ENCODE peak calls at places on chromosome 3, in seven cellular contexts. B is PC-3, M is pancreas, J is transverse colon, A is H9, L is SJSA1, Y is GM23248. V is an unnamed sample. For H3K4me1, the result is how much of the 10 kb centered on the place peaks cover.

GRCh38 chr3:43691120-43692002 is 623 bp downstream of the ABHD5 start:
- DNase-seq in B (peak), M (peak), J (peak), A (peak), L (peak), Y (peak), V (peak)

GRCh38 chr3:27166888-27167287 is 202.3 kb downstream of the NEK10 start:
- DNase-seq in B (peak), M (no peak), J (no peak), A (no peak), L (peak), Y (peak), V (no peak)

GRCh38 chr3:7382293-7383033 is 521.5 kb downstream of the GRM7 start:
- DNase-seq in B (no peak), M (peak), J (no peak), A (no peak), L (no peak), Y (no peak), V (peak)

GRCh38 chr3:8341853-8342252 is 159.8 kb upstream of the LMCD1 start:
- DNase-seq in B (peak), M (no peak), J (no peak), A (no peak), L (no peak), Y (no peak), V (no peak)

GRCh38 chr3:81195483-81195882 is 566.0 kb downstream of the GBE1 start:
- DNase-seq in B (peak), M (no peak), J (no peak), A (no peak), L (no peak), Y (peak), V (no peak)

GRCh38 chr3:66671348-66671747 is 170.5 kb upstream of the LRIG1 start:
- DNase-seq in B (no peak), M (no peak), J (no peak), A (no peak), L (no peak), Y (no peak), V (no peak)

GRCh38 chr3:110261141-110261540 is 810.5 kb upstream of the NECTIN3 start:
- DNase-seq in B (no peak), M (no peak), J (no peak), A (no peak), L (no peak), Y (no peak), V (no peak)

GRCh38 chr3:178603735-178604134 is 67.5 kb downstream of the KCNMB2 start:
- DNase-seq in B (no peak), M (no peak), J (no peak), A (no peak), L (no peak), Y (no peak), V (no peak)

GRCh38 chr3:15097889-15098288 is 1.1 kb downstream of the RBSN start:
- DNase-seq in B (peak), M (no peak), J (no peak), A (no peak), L (no peak), Y (peak), V (no peak)

GRCh38 chr3:145251311-145251710 is 909.7 kb downstream of the PLOD2 start:
- DNase-seq in B (no peak), M (no peak), J (no peak), A (no peak), L (no peak), Y (no peak), V (no peak)

GRCh38 chr3:51538115-51538458 is 432 bp upstream of the RAD54L2 start:
- DNase-seq in B (peak), M (peak), J (no peak), A (peak), L (no peak), Y (peak), V (no peak)

GRCh38 chr3:111373861-111374260 is 168.1 kb upstream of the CD96 start:
- DNase-seq in B (peak), M (no peak), J (no peak), A (no peak), L (no peak), Y (peak), V (no peak)

GRCh38 chr3:113795693-113796092 is 42.9 kb upstream of the GRAMD1C start:
- DNase-seq in B (no peak), M (no peak), J (no peak), A (no peak), L (no peak), Y (no peak), V (no peak)

GRCh38 chr3:186021673-186022362 is 84.0 kb upstream of the TRA2B start:
- DNase-seq in B (peak), M (no peak), J (no peak), A (no peak), L (peak), Y (peak), V (no peak)

GRCh38 chr3:52503788-52504424 is 8.8 kb downstream of the STAB1 start:
- DNase-seq in B (no peak), M (peak), J (no peak), A (no peak), L (no peak), Y (no peak), V (no peak)

GRCh38 chr3:10136426-10137005 is 5.1 kb upstream of the VHL start:
- DNase-seq in B (no peak), M (no peak), J (no peak), A (no peak), L (no peak), Y (no peak), V (no peak)

GRCh38 chr3:197711973-197712707 is 24.6 kb downstream of the RUBCN start:
- DNase-seq in B (peak), M (peak), J (peak), A (peak), L (peak), Y (peak), V (peak)

GRCh38 chr3:27758083-27758482 is 36.0 kb upstream of the EOMES start:
- DNase-seq in B (peak), M (no peak), J (no peak), A (no peak), L (no peak), Y (peak), V (no peak)

GRCh38 chr3:95567346-95567745 is 1247.0 kb upstream of the EPHA6 start:
- DNase-seq in B (no peak), M (no peak), J (no peak), A (peak), L (no peak), Y (no peak), V (no peak)

GRCh38 chr3:42979044-42979962 is at the start of gene GASK1A:
- DNase-seq in B (peak), M (peak), J (peak), A (peak), L (no peak), Y (peak), V (peak)

GRCh38 chr3:166785851-166786250 is 594.2 kb downstream of the ZBBX start:
- DNase-seq in B (peak), M (no peak), J (no peak), A (no peak), L (no peak), Y (no peak), V (no peak)

GRCh38 chr3:124764746-124765145 is 34.5 kb downstream of the UMPS start:
- DNase-seq in B (no peak), M (no peak), J (no peak), A (no peak), L (no peak), Y (no peak), V (no peak)

GRCh38 chr3:171494457-171495109 is 34.4 kb upstream of the TNIK start:
- DNase-seq in B (no peak), M (no peak), J (no peak), A (no peak), L (no peak), Y (no peak), V (no peak)

GRCh38 chr3:73621388-73621787 is 3.4 kb downstream of the PDZRN3 start:
- DNase-seq in B (no peak), M (no peak), J (no peak), A (no peak), L (no peak), Y (peak), V (peak)

GRCh38 chr3:186938716-186939115 is 8.4 kb downstream of the ST6GAL1 start:
- DNase-seq in B (no peak), M (no peak), J (no peak), A (no peak), L (no peak), Y (no peak), V (no peak)

GRCh38 chr3:13346481-13347389 is 73.4 kb downstream of the NUP210 start:
- DNase-seq in B (no peak), M (no peak), J (peak), A (peak), L (no peak), Y (no peak), V (no peak)

GRCh38 chr3:126149960-126150515 is 30.3 kb downstream of the ALDH1L1 start:
- DNase-seq in B (no peak), M (no peak), J (no peak), A (no peak), L (no peak), Y (no peak), V (no peak)

GRCh38 chr3:23900744-23901143 is 16.0 kb downstream of the NKIRAS1 start:
- DNase-seq in B (no peak), M (no peak), J (no peak), A (no peak), L (no peak), Y (peak), V (no peak)

GRCh38 chr3:179897241-179897640 is 139.5 kb downstream of the PEX5L start:
- DNase-seq in B (no peak), M (no peak), J (no peak), A (no peak), L (no peak), Y (no peak), V (no peak)

GRCh38 chr3:173396191-173397041 is 1.1 kb upstream of the NLGN1 start:
- DNase-seq in B (no peak), M (no peak), J (no peak), A (peak), L (no peak), Y (peak), V (peak)

GRCh38 chr3:69649713-69650419 is 89.4 kb upstream of the MITF start:
- DNase-seq in B (peak), M (no peak), J (no peak), A (no peak), L (no peak), Y (peak), V (no peak)

DNA sequence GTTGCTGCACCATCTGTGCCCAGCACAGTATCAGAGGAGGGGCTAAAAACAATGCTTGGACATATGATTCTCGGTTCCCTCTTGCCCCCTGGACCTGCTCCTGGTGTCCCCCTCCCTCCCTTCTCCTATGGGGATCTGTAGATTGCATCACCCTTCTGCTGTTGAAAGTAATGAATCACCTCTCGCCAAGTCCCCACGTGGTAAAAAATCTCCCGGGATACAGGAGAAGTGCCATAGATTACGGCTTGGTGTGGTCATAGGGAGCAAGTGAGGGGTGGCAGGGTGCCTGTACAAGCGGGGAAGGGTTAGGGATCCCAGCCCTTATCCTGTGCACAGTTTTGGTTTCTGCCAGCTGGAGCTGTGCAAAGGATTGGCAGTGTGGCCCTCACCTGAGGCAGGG is 37.7 kb downstream of the AMOTL2 start:
- DNase-seq in B (no peak), M (no peak), J (no peak), A (no peak), L (no peak), Y (peak), V (no peak)
- H3K4me1 ChIP-seq in B (under half), M (under half), J (under half), A (under half), L (under half), Y (half or more), V (under half)

DNA sequence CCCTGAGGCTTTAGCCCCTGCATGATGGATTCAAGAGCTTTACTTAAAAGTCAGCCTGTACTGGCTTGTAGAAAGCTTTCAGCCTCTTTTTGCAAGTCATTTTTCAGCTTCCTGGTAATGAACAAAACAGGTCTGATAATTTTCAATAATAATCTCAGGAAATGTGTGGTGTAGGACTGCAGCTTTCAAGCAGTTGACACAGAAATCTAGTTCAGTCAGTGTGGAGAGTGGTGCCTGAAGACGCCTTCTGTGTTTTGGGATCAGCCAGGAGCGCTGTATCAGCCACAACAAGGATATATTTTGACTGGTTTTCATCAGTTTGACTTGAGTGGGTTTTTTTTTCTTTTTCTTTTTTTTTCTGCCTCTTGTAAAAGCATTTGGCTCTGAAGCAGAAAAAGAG is 332.4 kb upstream of the ADAMTS9 start:
- DNase-seq in B (no peak), M (no peak), J (no peak), A (no peak), L (no peak), Y (no peak), V (no peak)
- H3K27ac ChIP-seq in B (no peak), M (no peak), J (no peak), A (no peak), L (no peak), Y (no peak), V (no peak)

GRCh38 chr3:177284383-177284881 is 87.2 kb upstream of the TBL1XR1 start:
- DNase-seq in B (no peak), M (no peak), J (peak), A (peak), L (peak), Y (peak), V (no peak)
- H3K4me1 ChIP-seq in B (under half), M (under half), J (under half), A (under half), L (under half), Y (under half), V (under half)

GRCh38 chr3:191340976-191341375 is 10.7 kb upstream of the UTS2B start:
- DNase-seq in B (no peak), M (no peak), J (no peak), A (no peak), L (no peak), Y (no peak), V (no peak)

GRCh38 chr3:191339313-191339917 is 9.1 kb upstream of the UTS2B start:
- DNase-seq in B (no peak), M (no peak), J (no peak), A (no peak), L (no peak), Y (no peak), V (no peak)

GRCh38 chr3:191336833-191337232 is 6.5 kb upstream of the UTS2B start:
- DNase-seq in B (no peak), M (no peak), J (no peak), A (no peak), L (no peak), Y (no peak), V (no peak)

GRCh38 chr3:191334359-191334893 is 4.1 kb upstream of the UTS2B start:
- DNase-seq in B (no peak), M (no peak), J (no peak), A (no peak), L (no peak), Y (no peak), V (no peak)

DNA sequence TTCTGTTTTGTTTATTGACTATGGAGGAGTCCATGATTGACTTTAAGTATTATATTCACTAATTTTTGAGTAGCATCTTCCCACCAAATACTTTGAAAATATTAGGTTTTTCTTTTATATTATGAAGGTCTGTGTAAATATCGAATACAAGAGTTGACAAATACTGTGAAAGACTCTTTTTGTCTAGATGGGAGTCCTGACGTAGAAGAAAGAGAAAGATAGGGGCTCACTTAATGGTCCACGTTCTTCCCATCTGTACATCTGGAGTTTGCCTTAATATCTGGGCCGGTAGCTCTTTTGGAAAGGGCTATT is 7.8 kb upstream of the UTS2B start:
- DNase-seq in B (no peak), M (no peak), J (no peak), A (no peak), L (no peak), Y (no peak), V (no peak)
- H3K27ac ChIP-seq in B (peak), M (no peak), J (no peak), A (no peak), L (peak), Y (peak), V (no peak)

GRCh38 chr3:45991341-45991740 is 4.3 kb downstream of the FYCO1 start:
- DNase-seq in B (no peak), M (no peak), J (no peak), A (no peak), L (no peak), Y (no peak), V (no peak)
- H3K4me1 ChIP-seq in B (half or more), M (under half), J (half or more), A (under half), L (half or more), Y (half or more), V (under half)

GRCh38 chr3:50333744-50334328 is 5.8 kb upstream of the TUSC2 start:
- DNase-seq in B (no peak), M (no peak), J (no peak), A (no peak), L (no peak), Y (peak), V (no peak)
- H3K27ac ChIP-seq in B (no peak), M (no peak), J (peak), A (no peak), L (no peak), Y (peak), V (peak)

GRCh38 chr3:11610044-11610671 is 33.6 kb downstream of the VGLL4 start:
- DNase-seq in B (no peak), M (no peak), J (peak), A (no peak), L (peak), Y (no peak), V (no peak)
- H3K4me1 ChIP-seq in B (under half), M (under half), J (half or more), A (under half), L (half or more), Y (half or more), V (under half)

GRCh38 chr3:105430460-105430859 is 63.8 kb downstream of the ALCAM start:
- DNase-seq in B (no peak), M (no peak), J (no peak), A (no peak), L (no peak), Y (no peak), V (no peak)
- H3K27ac ChIP-seq in B (no peak), M (no peak), J (no peak), A (no peak), L (no peak), Y (no peak), V (no peak)

GRCh38 chr3:60009931-60010478 is 960.2 kb upstream of the CFAP20DC start:
- DNase-seq in B (no peak), M (no peak), J (no peak), A (no peak), L (no peak), Y (no peak), V (no peak)

GRCh38 chr3:60013241-60013640 is 963.4 kb upstream of the CFAP20DC start:
- DNase-seq in B (peak), M (no peak), J (no peak), A (no peak), L (no peak), Y (peak), V (no peak)

DNA sequence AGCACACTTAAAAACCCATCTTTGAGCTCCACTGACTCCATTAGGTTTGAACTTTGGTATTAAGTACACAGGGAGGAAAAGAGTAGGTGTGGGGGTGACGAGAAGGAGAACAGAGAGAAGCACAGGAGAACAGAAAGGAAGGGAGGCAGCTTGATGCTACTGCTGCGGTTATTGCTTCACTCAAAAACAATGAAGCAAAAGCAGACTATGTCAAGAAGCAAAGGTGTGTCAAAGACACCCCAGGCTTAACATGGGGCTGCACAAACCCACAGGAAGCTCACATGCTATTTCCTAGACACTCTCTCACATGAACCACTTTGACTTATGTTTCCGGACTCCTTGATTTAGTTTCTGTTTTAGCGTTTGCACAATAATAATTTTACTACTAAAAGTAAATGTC is 961.0 kb upstream of the CFAP20DC start:
- DNase-seq in B (no peak), M (no peak), J (no peak), A (no peak), L (no peak), Y (no peak), V (no peak)
- H3K4me1 ChIP-seq in B (under half), M (under half), J (under half), A (under half), L (under half), Y (under half), V (under half)

DNA sequence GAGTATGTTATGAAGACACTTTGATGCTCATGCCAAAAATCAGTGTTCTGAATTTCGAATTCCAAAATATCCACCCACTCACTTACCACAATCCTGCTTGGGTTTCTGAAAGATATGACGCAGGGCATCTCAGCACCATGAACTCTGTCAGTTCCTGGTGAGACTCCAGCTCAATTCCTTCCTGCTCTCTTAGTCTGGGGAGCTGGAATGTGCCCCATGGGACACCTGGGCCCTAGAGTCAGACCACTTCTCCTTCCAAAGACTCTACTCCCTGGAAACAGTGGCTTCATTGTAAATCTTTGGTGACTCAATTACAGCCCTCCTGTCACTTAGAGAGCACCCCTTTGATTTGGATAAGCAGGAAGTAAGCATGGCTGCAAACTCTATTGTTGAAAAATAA is 50.5 kb downstream of the CD86 start:
- DNase-seq in B (peak), M (no peak), J (no peak), A (no peak), L (no peak), Y (peak), V (no peak)
- H3K27ac ChIP-seq in B (no peak), M (no peak), J (no peak), A (no peak), L (no peak), Y (no peak), V (no peak)